ENCODE peak calls at places on chromosomes 3 and 15, in seven cellular contexts. One of them, this sample, is unnamed.

GRCh38 chr3:21752749-21753347 is 1.8 kb upstream of the ZNF385D start:
- DNase-seq in H1: no peak
- DNase-seq in HepG2: peak; percentile 2
- DNase-seq in SK-N-SH: peak; percentile 60
- DNase-seq in HCT116: no peak
- DNase-seq in GM12878: no peak
- DNase-seq in K562: peak; percentile 19
- DNase-seq in this sample: peak; percentile 46

GRCh38 chr15:50241684-50242450 is 23.7 kb downstream of the HDC start:
- DNase-seq in H1: no peak
- DNase-seq in HepG2: no peak
- DNase-seq in SK-N-SH: no peak
- DNase-seq in HCT116: no peak
- DNase-seq in GM12878: no peak
- DNase-seq in K562: no peak
- DNase-seq in this sample: no peak

GRCh38 chr3:294096-294495 is 97.5 kb downstream of the CHL1 start:
- DNase-seq in H1: no peak
- DNase-seq in HepG2: no peak
- DNase-seq in SK-N-SH: no peak
- DNase-seq in HCT116: no peak
- DNase-seq in GM12878: no peak
- DNase-seq in K562: no peak
- DNase-seq in this sample: no peak

GRCh38 chr3:126703512-126704493 is at the start of gene CHCHD6:
- DNase-seq in H1: peak; percentile 97
- DNase-seq in HepG2: peak; percentile 93
- DNase-seq in SK-N-SH: peak; percentile 99
- DNase-seq in HCT116: peak; percentile 93
- DNase-seq in GM12878: peak; percentile 76
- DNase-seq in K562: peak; percentile 99
- DNase-seq in this sample: peak; percentile 96

GRCh38 chr15:24862726-24863521 is 91.9 kb upstream of the SNRPN start:
- DNase-seq in H1: no peak
- DNase-seq in HepG2: no peak
- DNase-seq in SK-N-SH: no peak
- DNase-seq in HCT116: no peak
- DNase-seq in GM12878: no peak
- DNase-seq in K562: no peak
- DNase-seq in this sample: peak; percentile 13

GRCh38 chr15:90266485-90266884 is 1.0 kb downstream of the NGRN start:
- DNase-seq in H1: no peak
- DNase-seq in HepG2: no peak
- DNase-seq in SK-N-SH: no peak
- DNase-seq in HCT116: no peak
- DNase-seq in GM12878: no peak
- DNase-seq in K562: no peak
- DNase-seq in this sample: no peak

GRCh38 chr3:187748050-187748481 is 2.8 kb upstream of the BCL6 start:
- DNase-seq in H1: peak; percentile 77
- DNase-seq in HepG2: peak; percentile 82
- DNase-seq in SK-N-SH: peak; percentile 60
- DNase-seq in HCT116: peak; percentile 78
- DNase-seq in GM12878: no peak
- DNase-seq in K562: peak; percentile 76
- DNase-seq in this sample: no peak

GRCh38 chr3:67292356-67293225 is 294.5 kb downstream of the KBTBD8 start:
- DNase-seq in H1: no peak
- DNase-seq in HepG2: peak; percentile 88
- DNase-seq in SK-N-SH: no peak
- DNase-seq in HCT116: no peak
- DNase-seq in GM12878: no peak
- DNase-seq in K562: no peak
- DNase-seq in this sample: peak; percentile 73

GRCh38 chr3:100269410-100270217 is 8.8 kb downstream of the TBC1D23 start:
- DNase-seq in H1: no peak
- DNase-seq in HepG2: no peak
- DNase-seq in SK-N-SH: no peak
- DNase-seq in HCT116: peak; percentile 55
- DNase-seq in GM12878: no peak
- DNase-seq in K562: no peak
- DNase-seq in this sample: no peak

GRCh38 chr3:17985658-17986392 is 243.4 kb upstream of the TBC1D5 start:
- DNase-seq in H1: no peak
- DNase-seq in HepG2: no peak
- DNase-seq in SK-N-SH: no peak
- DNase-seq in HCT116: no peak
- DNase-seq in GM12878: no peak
- DNase-seq in K562: no peak
- DNase-seq in this sample: no peak

GRCh38 chr3:6035626-6036025 is 825.3 kb upstream of the GRM7 start:
- DNase-seq in H1: no peak
- DNase-seq in HepG2: no peak
- DNase-seq in SK-N-SH: no peak
- DNase-seq in HCT116: no peak
- DNase-seq in GM12878: no peak
- DNase-seq in K562: no peak
- DNase-seq in this sample: no peak

GRCh38 chr3:4778119-4778518 is 201.1 kb upstream of the BHLHE40 start:
- DNase-seq in H1: no peak
- DNase-seq in HepG2: no peak
- DNase-seq in SK-N-SH: no peak
- DNase-seq in HCT116: no peak
- DNase-seq in GM12878: no peak
- DNase-seq in K562: no peak
- DNase-seq in this sample: no peak

GRCh38 chr3:179506792-179507191 is 55.5 kb upstream of the GNB4 start:
- DNase-seq in H1: no peak
- DNase-seq in HepG2: no peak
- DNase-seq in SK-N-SH: no peak
- DNase-seq in HCT116: no peak
- DNase-seq in GM12878: no peak
- DNase-seq in K562: no peak
- DNase-seq in this sample: no peak

GRCh38 chr3:40185029-40185695 is 124.3 kb upstream of the EIF1B start:
- DNase-seq in H1: no peak
- DNase-seq in HepG2: no peak
- DNase-seq in SK-N-SH: no peak
- DNase-seq in HCT116: no peak
- DNase-seq in GM12878: peak; percentile 53
- DNase-seq in K562: no peak
- DNase-seq in this sample: no peak

GRCh38 chr3:14549256-14549931 is 9.3 kb upstream of the GRIP2 start:
- DNase-seq in H1: no peak
- DNase-seq in HepG2: peak; percentile 18
- DNase-seq in SK-N-SH: peak; percentile 53
- DNase-seq in HCT116: peak; percentile 15
- DNase-seq in GM12878: no peak
- DNase-seq in K562: peak; percentile 70
- DNase-seq in this sample: peak; percentile 60

GRCh38 chr3:177191108-177191779 is 6.0 kb downstream of the TBL1XR1 start:
- DNase-seq in H1: no peak
- DNase-seq in HepG2: no peak
- DNase-seq in SK-N-SH: no peak
- DNase-seq in HCT116: no peak
- DNase-seq in GM12878: no peak
- DNase-seq in K562: no peak
- DNase-seq in this sample: no peak

GRCh38 chr15:67137951-67138935 is 72.8 kb downstream of the SMAD3 start:
- DNase-seq in H1: no peak
- DNase-seq in HepG2: no peak
- DNase-seq in SK-N-SH: no peak
- DNase-seq in HCT116: no peak
- DNase-seq in GM12878: no peak
- DNase-seq in K562: no peak
- DNase-seq in this sample: no peak

GRCh38 chr3:195542691-195543641 is at the start of gene PPP1R2:
- DNase-seq in H1: peak; percentile 72
- DNase-seq in HepG2: peak; percentile 75
- DNase-seq in SK-N-SH: peak; percentile 98
- DNase-seq in HCT116: peak; percentile 83
- DNase-seq in GM12878: peak; percentile 64
- DNase-seq in K562: peak; percentile 99
- DNase-seq in this sample: peak; percentile 93

GRCh38 chr3:107430214-107431047 is 53.2 kb downstream of the CCDC54 start:
- DNase-seq in H1: no peak
- DNase-seq in HepG2: no peak
- DNase-seq in SK-N-SH: peak; percentile 13
- DNase-seq in HCT116: no peak
- DNase-seq in GM12878: no peak
- DNase-seq in K562: no peak
- DNase-seq in this sample: no peak

GRCh38 chr3:156602424-156602823 is 47.5 kb upstream of the SSR3 start:
- DNase-seq in H1: no peak
- DNase-seq in HepG2: no peak
- DNase-seq in SK-N-SH: no peak
- DNase-seq in HCT116: no peak
- DNase-seq in GM12878: peak; percentile 30
- DNase-seq in K562: no peak
- DNase-seq in this sample: no peak

GRCh38 chr3:61141184-61141583 is 110.1 kb downstream of the FHIT start:
- DNase-seq in H1: peak; percentile 25
- DNase-seq in HepG2: no peak
- DNase-seq in SK-N-SH: no peak
- DNase-seq in HCT116: peak; percentile 7
- DNase-seq in GM12878: no peak
- DNase-seq in K562: no peak
- DNase-seq in this sample: no peak

GRCh38 chr3:154324919-154325318 is 632 bp upstream of the DHX36 start:
- DNase-seq in H1: no peak
- DNase-seq in HepG2: peak; percentile 63
- DNase-seq in SK-N-SH: no peak
- DNase-seq in HCT116: no peak
- DNase-seq in GM12878: no peak
- DNase-seq in K562: no peak
- DNase-seq in this sample: no peak

GRCh38 chr3:142647856-142648255 is 51.7 kb downstream of the PLS1 start:
- DNase-seq in H1: no peak
- DNase-seq in HepG2: peak; percentile 10
- DNase-seq in SK-N-SH: no peak
- DNase-seq in HCT116: peak; percentile 32
- DNase-seq in GM12878: no peak
- DNase-seq in K562: no peak
- DNase-seq in this sample: no peak

GRCh38 chr3:16884084-16884747 is 539 bp upstream of the PLCL2 start:
- DNase-seq in H1: no peak
- DNase-seq in HepG2: no peak
- DNase-seq in SK-N-SH: peak; percentile 95
- DNase-seq in HCT116: no peak
- DNase-seq in GM12878: no peak
- DNase-seq in K562: peak; percentile 65
- DNase-seq in this sample: no peak

GRCh38 chr3:124172297-124172696 is 180.4 kb upstream of the ROPN1 start:
- DNase-seq in H1: no peak
- DNase-seq in HepG2: no peak
- DNase-seq in SK-N-SH: no peak
- DNase-seq in HCT116: no peak
- DNase-seq in GM12878: no peak
- DNase-seq in K562: no peak
- DNase-seq in this sample: no peak

GRCh38 chr3:124163689-124164088 is 171.8 kb upstream of the ROPN1 start:
- DNase-seq in H1: no peak
- DNase-seq in HepG2: peak; percentile 21
- DNase-seq in SK-N-SH: no peak
- DNase-seq in HCT116: no peak
- DNase-seq in GM12878: no peak
- DNase-seq in K562: no peak
- DNase-seq in this sample: no peak

GRCh38 chr3:124172846-124173245 is 180.9 kb upstream of the ROPN1 start:
- DNase-seq in H1: no peak
- DNase-seq in HepG2: no peak
- DNase-seq in SK-N-SH: peak; percentile 13
- DNase-seq in HCT116: no peak
- DNase-seq in GM12878: no peak
- DNase-seq in K562: no peak
- DNase-seq in this sample: no peak

GRCh38 chr3:124168271-124168670 is 176.3 kb upstream of the ROPN1 start:
- DNase-seq in H1: no peak
- DNase-seq in HepG2: no peak
- DNase-seq in SK-N-SH: no peak
- DNase-seq in HCT116: no peak
- DNase-seq in GM12878: no peak
- DNase-seq in K562: no peak
- DNase-seq in this sample: no peak
- TF ChIP-seq JUND in H1: no peak
- TF ChIP-seq JUND in HepG2: no peak
- TF ChIP-seq JUND in SK-N-SH: no peak
- TF ChIP-seq JUND in HCT116: no peak
- TF ChIP-seq JUND in GM12878: no peak
- TF ChIP-seq JUND in K562: no peak
- TF ChIP-seq JUND in this sample: no peak

DNA sequence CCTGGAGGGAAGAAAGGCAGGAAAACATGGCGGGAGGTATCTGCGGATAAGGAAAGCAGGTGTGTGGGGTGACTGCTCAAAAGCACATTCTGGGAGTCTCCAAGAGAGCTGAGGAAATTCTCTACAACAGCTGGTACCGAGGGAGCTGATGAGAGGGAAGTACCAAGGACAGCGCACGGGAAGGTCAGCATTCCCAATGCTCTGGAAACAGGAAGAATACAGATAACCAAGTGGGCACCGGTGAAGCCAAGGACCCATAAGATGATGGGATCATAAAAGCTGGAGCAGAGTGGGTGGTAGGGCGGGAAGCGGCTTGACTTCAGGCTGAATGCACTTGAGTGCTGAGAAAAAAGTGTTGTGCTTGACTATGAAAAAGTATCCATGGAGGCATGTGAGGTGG is 215.3 kb downstream of the NR1D2 start:
- DNase-seq in H1: no peak
- DNase-seq in HepG2: no peak
- DNase-seq in SK-N-SH: no peak
- DNase-seq in HCT116: no peak
- DNase-seq in GM12878: no peak
- DNase-seq in K562: no peak
- DNase-seq in this sample: no peak
- TF ChIP-seq JUND in H1: no peak
- TF ChIP-seq JUND in HepG2: no peak
- TF ChIP-seq JUND in SK-N-SH: no peak
- TF ChIP-seq JUND in HCT116: no peak
- TF ChIP-seq JUND in GM12878: no peak
- TF ChIP-seq JUND in K562: no peak
- TF ChIP-seq JUND in this sample: no peak

DNA sequence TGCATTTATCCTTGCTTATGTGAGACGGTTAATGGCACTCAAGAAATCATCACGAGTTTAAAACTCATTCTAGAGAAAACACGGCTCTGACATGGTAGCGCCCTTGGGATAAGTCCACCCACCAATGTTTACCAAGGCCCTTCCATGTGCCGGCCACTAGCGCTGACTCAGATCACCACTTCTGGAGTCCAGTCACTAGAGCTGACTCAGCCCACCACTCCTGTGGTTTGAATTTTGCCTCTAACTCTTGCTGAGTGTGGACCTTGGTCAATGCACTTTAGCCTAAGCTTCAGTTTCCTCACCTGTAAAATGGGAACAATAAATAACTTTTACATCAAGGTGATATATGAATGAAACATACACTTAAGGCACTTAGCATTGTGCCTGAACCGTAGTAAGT is 358.4 kb upstream of the PROK2 start:
- DNase-seq in H1: no peak
- DNase-seq in HepG2: peak; percentile 54
- DNase-seq in SK-N-SH: no peak
- DNase-seq in HCT116: no peak
- DNase-seq in GM12878: no peak
- DNase-seq in K562: peak; percentile 59
- DNase-seq in this sample: no peak
- TF ChIP-seq JUND in H1: no peak
- TF ChIP-seq JUND in HepG2: no peak
- TF ChIP-seq JUND in SK-N-SH: no peak
- TF ChIP-seq JUND in HCT116: no peak
- TF ChIP-seq JUND in GM12878: no peak
- TF ChIP-seq JUND in K562: peak; percentile 81
- TF ChIP-seq JUND in this sample: no peak

GRCh38 chr15:45635191-45635638 is 386 bp downstream of the SQOR start:
- DNase-seq in H1: no peak
- DNase-seq in HepG2: peak; percentile 41
- DNase-seq in SK-N-SH: peak; percentile 72
- DNase-seq in HCT116: no peak
- DNase-seq in GM12878: no peak
- DNase-seq in K562: no peak
- DNase-seq in this sample: peak; percentile 77
- TF ChIP-seq JUND in H1: no peak
- TF ChIP-seq JUND in HepG2: no peak
- TF ChIP-seq JUND in SK-N-SH: no peak
- TF ChIP-seq JUND in HCT116: no peak
- TF ChIP-seq JUND in GM12878: peak; percentile 6
- TF ChIP-seq JUND in K562: no peak
- TF ChIP-seq JUND in this sample: no peak